ENCODE peak calls at places on chromosomes 3 and 15, in six cellular contexts. I, Y, U, W, L and P are unnamed samples.

GRCh38 chr3:36214460-36214859 is 165.8 kb upstream of the STAC start:
- DNase-seq in L (no peak), Y (no peak), U (no peak), W (no peak), I (no peak), P (no peak)

GRCh38 chr3:196063456-196063855 is 18.4 kb downstream of the TFRC start:
- DNase-seq in I (no peak), U (no peak), W (no peak), L (no peak), Y (no peak), P (no peak)

GRCh38 chr15:42073418-42073817 is 20.9 kb downstream of the PLA2G4D start:
- DNase-seq in L (peak), I (no peak), W (no peak), Y (no peak), U (no peak), P (no peak)

GRCh38 chr3:151402349-151402748 is 17.8 kb upstream of the P2RY12 start:
- DNase-seq in U (no peak), L (no peak), W (no peak), Y (no peak), I (no peak), P (no peak)

GRCh38 chr3:90184861-90185260 is 1077.4 kb downstream of the EPHA3 start:
- DNase-seq in W (no peak), U (no peak), Y (no peak), L (peak), I (no peak), P (no peak)

GRCh38 chr15:86139828-86140227 is 60.2 kb downstream of the AGBL1 start:
- DNase-seq in W (no peak), U (peak), I (no peak), Y (no peak), L (no peak), P (no peak)

GRCh38 chr15:85607842-85608241 is 186.9 kb downstream of the KLHL25 start:
- DNase-seq in Y (peak), I (no peak), U (no peak), L (peak), W (no peak), P (no peak)

GRCh38 chr3:8443829-8444791 is 57.5 kb upstream of the LMCD1 start:
- DNase-seq in I (no peak), U (no peak), W (no peak), Y (peak), L (peak), P (no peak)

GRCh38 chr15:39621210-39621609 is 40.3 kb downstream of the THBS1 start:
- DNase-seq in I (no peak), U (no peak), L (no peak), W (no peak), Y (no peak), P (no peak)

GRCh38 chr3:87354399-87354798 is 78.0 kb upstream of the POU1F1 start:
- DNase-seq in L (no peak), I (no peak), W (no peak), U (no peak), Y (no peak), P (no peak)

GRCh38 chr3:44130249-44130648 is 111.4 kb upstream of the TOPAZ1 start:
- DNase-seq in L (no peak), Y (no peak), W (no peak), U (no peak), I (no peak), P (no peak)